ENCODE peak calls at places on chromosome X, in ten cellular contexts. Z is activated CD4-positive, alpha-beta T cell treated with anti-CD3 and anti-CD28 coated beads, Interleukin-2, amount 50 U/mL, for 4 hours; Y is progenitor cell of endocrine pancreas; V is fibroblast of the aortic adventitia; X is CD8-positive, alpha-beta memory T cell; T is activated CD8-positive, alpha-beta memory T cell treated with anti-CD3 and anti-CD28 coated beads for 48 hours; C is GM23248; U is colonic mucosa; P is NCI-H524; J is NCI-H1930. E is an unnamed sample.

GRCh38 chrX:119790977-119791436 is 423 bp downstream of the RPL39 start:
- DNase-seq in C (peak), Z (peak), U (peak), T (peak), J (no peak), Y (peak), X (peak), V (peak), P (peak), E (peak)

GRCh38 chrX:150664290-150664689 is 28.9 kb upstream of the MTMR1 start:
- DNase-seq in C (no peak), U (no peak), V (peak), P (peak), T (no peak), Z (no peak), Y (no peak), X (no peak), J (no peak), E (peak)

GRCh38 chrX:39667746-39668507 is 429.8 kb downstream of the BCOR start:
- DNase-seq in V (no peak), P (peak), J (no peak), T (no peak), U (no peak), C (no peak), Z (no peak), Y (no peak), X (no peak), E (no peak)

GRCh38 chrX:103170216-103170615 is 44.7 kb upstream of the BEX4 start:
- DNase-seq in X (no peak), P (no peak), Y (no peak), Z (no peak), V (peak), C (peak), U (no peak), J (no peak), T (no peak), E (no peak)

GRCh38 chrX:85573801-85574200 is 194.3 kb upstream of the POF1B start:
- DNase-seq in U (no peak), P (no peak), Z (no peak), J (no peak), X (no peak), V (no peak), T (no peak), Y (no peak), C (no peak), E (no peak)

GRCh38 chrX:148133099-148133725 is 152.1 kb downstream of the FMR1NB start:
- DNase-seq in X (no peak), V (peak), P (no peak), U (no peak), T (no peak), C (peak), Z (no peak), J (peak), Y (no peak), E (no peak)

GRCh38 chrX:10569946-10570345 is 50.4 kb downstream of the MID1 start:
- DNase-seq in Z (no peak), Y (no peak), C (peak), V (no peak), T (no peak), J (no peak), X (no peak), U (no peak), P (no peak), E (no peak)

GRCh38 chrX:132022115-132022862 is 813 bp upstream of the STK26 start:
- DNase-seq in V (no peak), U (peak), J (no peak), C (peak), T (no peak), X (no peak), P (peak), Y (no peak), Z (peak), E (no peak)

GRCh38 chrX:136369377-136369776 is 68.6 kb downstream of the ADGRG4 start:
- DNase-seq in X (no peak), T (no peak), V (no peak), U (no peak), P (no peak), Y (no peak), J (no peak), Z (no peak), C (no peak), E (no peak)

GRCh38 chrX:37599735-37600134 is 28.3 kb downstream of the LANCL3 start:
- DNase-seq in U (no peak), Z (no peak), C (no peak), T (no peak), V (no peak), X (no peak), P (no peak), J (no peak), Y (no peak), E (no peak)

GRCh38 chrX:132292753-132293152 is 73.5 kb upstream of the RAP2C start:
- DNase-seq in J (no peak), X (no peak), C (peak), U (peak), V (peak), T (no peak), Y (no peak), Z (no peak), P (no peak), E (no peak)

GRCh38 chrX:131783555-131784338 is 239.4 kb upstream of the STK26 start:
- DNase-seq in Z (no peak), C (no peak), X (no peak), T (no peak), P (no peak), J (no peak), Y (no peak), U (peak), V (peak), E (peak)

GRCh38 chrX:153319295-153319694 is 2.3 kb downstream of the PNMA6F start:
- DNase-seq in C (no peak), U (no peak), T (no peak), P (no peak), J (no peak), Z (no peak), Y (no peak), V (no peak), X (no peak), E (no peak)